ENCODE peak calls at places on chromosomes 2 and 18, in ten cellular contexts. One of them, this sample, is unnamed. For H3K4me1, the result is how much of the 10 kb centered on the place peaks cover.

GRCh38 chr2:232611559-232612218 is 21.7 kb upstream of the EFHD1 start:
- DNase-seq in mesendoderm: peak
- DNase-seq in HepG2: peak
- DNase-seq in IMR-90: peak
- DNase-seq in neuronal stem cell: no peak
- DNase-seq in PC-9: peak
- DNase-seq in A549: peak
- DNase-seq in GM23248: peak
- DNase-seq in neural progenitor cell: peak
- DNase-seq in MM.1S: peak
- DNase-seq in this sample: peak

GRCh38 chr2:172226244-172227061 is 123.8 kb upstream of the DLX2 start:
- DNase-seq in mesendoderm: no peak
- DNase-seq in HepG2: peak
- DNase-seq in IMR-90: no peak
- DNase-seq in neuronal stem cell: no peak
- DNase-seq in PC-9: peak
- DNase-seq in A549: no peak
- DNase-seq in GM23248: no peak
- DNase-seq in neural progenitor cell: no peak
- DNase-seq in MM.1S: no peak
- DNase-seq in this sample: peak

GRCh38 chr2:190407246-190407661 is 901 bp upstream of the MFSD6 start:
- DNase-seq in mesendoderm: peak
- DNase-seq in HepG2: no peak
- DNase-seq in IMR-90: no peak
- DNase-seq in neuronal stem cell: peak
- DNase-seq in PC-9: no peak
- DNase-seq in A549: no peak
- DNase-seq in GM23248: no peak
- DNase-seq in neural progenitor cell: peak
- DNase-seq in MM.1S: no peak
- DNase-seq in this sample: no peak

GRCh38 chr2:180607501-180608060 is 372.8 kb upstream of the UBE2E3 start:
- DNase-seq in mesendoderm: no peak
- DNase-seq in HepG2: peak
- DNase-seq in IMR-90: no peak
- DNase-seq in neuronal stem cell: no peak
- DNase-seq in PC-9: no peak
- DNase-seq in A549: no peak
- DNase-seq in GM23248: no peak
- DNase-seq in neural progenitor cell: no peak
- DNase-seq in MM.1S: no peak
- DNase-seq in this sample: no peak

GRCh38 chr2:84885111-84885510 is 4.2 kb upstream of the TRABD2A start:
- DNase-seq in mesendoderm: no peak
- DNase-seq in HepG2: no peak
- DNase-seq in IMR-90: no peak
- DNase-seq in neuronal stem cell: no peak
- DNase-seq in PC-9: no peak
- DNase-seq in A549: no peak
- DNase-seq in GM23248: no peak
- DNase-seq in neural progenitor cell: no peak
- DNase-seq in MM.1S: no peak
- DNase-seq in this sample: no peak

GRCh38 chr18:75269696-75270095 is 59.1 kb downstream of the TSHZ1 start:
- DNase-seq in mesendoderm: no peak
- DNase-seq in HepG2: no peak
- DNase-seq in IMR-90: no peak
- DNase-seq in neuronal stem cell: no peak
- DNase-seq in PC-9: no peak
- DNase-seq in A549: no peak
- DNase-seq in GM23248: no peak
- DNase-seq in neural progenitor cell: no peak
- DNase-seq in MM.1S: no peak
- DNase-seq in this sample: no peak

GRCh38 chr2:42102606-42103450 is 55.0 kb downstream of the PKDCC start:
- DNase-seq in mesendoderm: peak
- DNase-seq in HepG2: no peak
- DNase-seq in IMR-90: no peak
- DNase-seq in neuronal stem cell: peak
- DNase-seq in PC-9: peak
- DNase-seq in A549: no peak
- DNase-seq in GM23248: no peak
- DNase-seq in neural progenitor cell: peak
- DNase-seq in MM.1S: no peak
- DNase-seq in this sample: no peak

GRCh38 chr2:234293973-234294372 is 202.9 kb downstream of the ARL4C start:
- DNase-seq in mesendoderm: peak
- DNase-seq in HepG2: no peak
- DNase-seq in IMR-90: no peak
- DNase-seq in neuronal stem cell: no peak
- DNase-seq in PC-9: no peak
- DNase-seq in A549: no peak
- DNase-seq in GM23248: no peak
- DNase-seq in neural progenitor cell: no peak
- DNase-seq in MM.1S: peak
- DNase-seq in this sample: no peak

GRCh38 chr2:237536083-237536415 is 30.3 kb upstream of the PRLH start:
- DNase-seq in mesendoderm: no peak
- DNase-seq in HepG2: no peak
- DNase-seq in IMR-90: no peak
- DNase-seq in neuronal stem cell: no peak
- DNase-seq in PC-9: no peak
- DNase-seq in A549: no peak
- DNase-seq in GM23248: no peak
- DNase-seq in neural progenitor cell: no peak
- DNase-seq in MM.1S: no peak
- DNase-seq in this sample: no peak

DNA sequence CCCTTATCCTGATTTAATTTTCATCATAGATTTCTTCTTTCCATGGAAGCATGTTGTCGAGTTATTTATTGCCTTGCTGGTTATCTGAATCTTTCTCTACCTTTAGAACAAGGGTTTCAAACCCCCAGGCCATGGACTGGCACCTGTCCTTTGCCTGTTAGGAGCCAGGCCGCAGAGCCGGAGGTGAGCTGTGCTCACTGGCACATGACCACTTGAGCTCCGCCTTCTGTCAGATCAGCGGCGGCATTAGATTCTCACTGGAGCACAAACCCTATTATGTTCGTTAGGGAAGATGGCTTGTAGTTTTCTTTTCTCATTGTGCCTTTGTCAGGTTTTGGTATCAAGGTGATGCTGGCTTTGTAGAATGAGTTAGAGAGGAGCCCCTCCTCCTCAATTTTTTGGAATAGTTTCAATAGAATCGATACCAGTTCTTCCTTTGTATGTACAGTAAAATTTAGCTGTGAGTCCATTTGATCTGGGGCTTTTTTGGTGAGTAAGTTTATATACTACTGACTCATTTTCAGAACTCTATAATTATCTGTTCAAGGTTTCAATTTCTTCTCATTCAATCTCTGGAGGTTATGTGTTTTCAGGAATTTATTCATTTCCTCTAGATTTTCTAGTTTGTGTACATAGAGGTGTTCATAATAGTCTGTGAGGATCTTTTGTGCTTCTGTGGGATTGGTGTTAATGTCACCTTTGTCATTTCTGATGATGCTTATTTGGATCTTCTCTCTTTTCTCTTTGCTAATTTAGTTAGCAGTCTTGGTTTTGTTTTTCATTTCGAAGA is 668.0 kb upstream of the FAM98A start:
- DNase-seq in mesendoderm: no peak
- DNase-seq in HepG2: no peak
- DNase-seq in IMR-90: no peak
- DNase-seq in neuronal stem cell: no peak
- DNase-seq in PC-9: no peak
- DNase-seq in A549: no peak
- DNase-seq in GM23248: no peak
- DNase-seq in neural progenitor cell: no peak
- DNase-seq in MM.1S: peak
- DNase-seq in this sample: no peak
- H3K4me3 ChIP-seq in mesendoderm: no peak
- H3K4me3 ChIP-seq in HepG2: no peak
- H3K4me3 ChIP-seq in IMR-90: no peak
- H3K4me3 ChIP-seq in neuronal stem cell: no peak
- H3K4me3 ChIP-seq in PC-9: no peak
- H3K4me3 ChIP-seq in A549: no peak
- H3K4me3 ChIP-seq in GM23248: no peak
- H3K4me3 ChIP-seq in neural progenitor cell: no peak
- H3K4me3 ChIP-seq in MM.1S: peak
- H3K4me3 ChIP-seq in this sample: no peak

DNA sequence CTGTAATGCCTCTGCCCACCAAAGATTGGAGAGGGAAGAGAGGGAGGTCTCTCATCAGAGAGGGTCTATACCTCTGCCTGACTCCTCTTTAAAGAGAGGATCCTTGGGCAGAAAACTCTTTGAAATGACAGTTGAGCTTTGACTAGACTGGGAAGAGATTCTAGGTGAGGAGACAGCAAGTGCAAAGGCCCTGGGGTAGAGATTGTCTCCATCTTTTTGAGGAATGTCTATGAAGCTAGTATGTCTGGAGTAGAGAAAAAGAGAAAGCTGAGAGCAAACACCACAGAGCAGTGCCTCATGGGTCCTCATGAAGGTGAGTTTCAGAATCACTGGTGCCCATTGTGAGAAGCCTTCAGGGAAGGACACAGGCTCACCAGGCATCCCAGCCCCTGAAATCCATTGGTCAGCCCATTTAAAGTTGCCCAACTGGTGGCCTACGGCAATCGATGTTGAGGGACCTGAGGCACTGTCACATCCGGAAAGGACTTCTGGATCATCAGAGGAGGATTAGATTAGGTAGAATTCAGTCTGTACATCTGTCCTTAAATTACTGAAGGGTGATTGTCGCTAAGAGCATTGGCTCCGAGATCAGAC is 31.5 kb downstream of the LBH start:
- DNase-seq in mesendoderm: no peak
- DNase-seq in HepG2: no peak
- DNase-seq in IMR-90: no peak
- DNase-seq in neuronal stem cell: no peak
- DNase-seq in PC-9: no peak
- DNase-seq in A549: no peak
- DNase-seq in GM23248: no peak
- DNase-seq in neural progenitor cell: no peak
- DNase-seq in MM.1S: no peak
- DNase-seq in this sample: peak
- H3K4me1 ChIP-seq in mesendoderm: under half
- H3K4me1 ChIP-seq in HepG2: under half
- H3K4me1 ChIP-seq in IMR-90: under half
- H3K4me1 ChIP-seq in neuronal stem cell: under half
- H3K4me1 ChIP-seq in PC-9: under half
- H3K4me1 ChIP-seq in A549: under half
- H3K4me1 ChIP-seq in GM23248: under half
- H3K4me1 ChIP-seq in neural progenitor cell: under half
- H3K4me1 ChIP-seq in MM.1S: under half
- H3K4me1 ChIP-seq in this sample: under half

GRCh38 chr18:57648414-57648813 is 26.8 kb upstream of the NARS1 start:
- DNase-seq in mesendoderm: no peak
- DNase-seq in HepG2: no peak
- DNase-seq in IMR-90: no peak
- DNase-seq in neuronal stem cell: no peak
- DNase-seq in PC-9: no peak
- DNase-seq in A549: no peak
- DNase-seq in GM23248: no peak
- DNase-seq in neural progenitor cell: no peak
- DNase-seq in MM.1S: no peak
- DNase-seq in this sample: no peak
- H3K4me2 ChIP-seq in mesendoderm: no peak
- H3K4me2 ChIP-seq in HepG2: no peak
- H3K4me2 ChIP-seq in IMR-90: no peak
- H3K4me2 ChIP-seq in neuronal stem cell: no peak
- H3K4me2 ChIP-seq in PC-9: no peak
- H3K4me2 ChIP-seq in A549: no peak
- H3K4me2 ChIP-seq in GM23248: no peak
- H3K4me2 ChIP-seq in neural progenitor cell: no peak
- H3K4me2 ChIP-seq in MM.1S: no peak
- H3K4me2 ChIP-seq in this sample: no peak

DNA sequence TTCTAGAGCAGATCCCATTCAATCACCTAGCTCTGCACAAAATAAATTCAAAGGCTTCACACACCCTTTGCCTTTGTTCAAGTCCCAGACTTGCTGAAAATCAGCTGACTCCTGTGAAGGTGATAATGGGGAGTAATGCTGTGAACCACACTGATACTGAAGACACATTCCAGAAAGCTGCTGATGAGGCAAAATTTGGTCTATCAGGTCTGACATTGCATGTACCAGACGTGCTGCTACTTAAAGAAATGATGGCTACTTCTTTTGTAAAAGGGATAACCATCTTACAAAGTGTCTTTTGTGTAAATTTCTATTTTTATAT is 7.8 kb upstream of the CTIF start:
- DNase-seq in mesendoderm: peak
- DNase-seq in HepG2: no peak
- DNase-seq in IMR-90: no peak
- DNase-seq in neuronal stem cell: no peak
- DNase-seq in PC-9: no peak
- DNase-seq in A549: no peak
- DNase-seq in GM23248: no peak
- DNase-seq in neural progenitor cell: no peak
- DNase-seq in MM.1S: no peak
- DNase-seq in this sample: no peak
- H3K4me3 ChIP-seq in mesendoderm: no peak
- H3K4me3 ChIP-seq in HepG2: no peak
- H3K4me3 ChIP-seq in IMR-90: no peak
- H3K4me3 ChIP-seq in neuronal stem cell: no peak
- H3K4me3 ChIP-seq in PC-9: no peak
- H3K4me3 ChIP-seq in A549: no peak
- H3K4me3 ChIP-seq in GM23248: no peak
- H3K4me3 ChIP-seq in neural progenitor cell: no peak
- H3K4me3 ChIP-seq in MM.1S: no peak
- H3K4me3 ChIP-seq in this sample: no peak

This sample was measured in Karpas-422.